ENCODE peak calls at places on chromosomes 12 and 14, in ten cellular contexts. Y is CD4-positive, CD25-positive, alpha-beta regulatory T cell; R is CD8-positive, alpha-beta memory T cell; O is prostate gland; P is transverse colon; H is right atrium auricular region; V is ovary; U is mucosa of descending colon; T is uterus; A is psoas muscle. X is an unnamed sample.

GRCh38 chr12:127401005-127401404 is 866.0 kb upstream of the TMEM132C start:
- DNase-seq in Y (no peak), R (no peak), O (no peak), P (no peak), H (no peak), V (no peak), U (no peak), T (no peak), A (no peak), X (no peak)

GRCh38 chr12:39958377-39958776 is 147.5 kb downstream of the SLC2A13 start:
- DNase-seq in Y (peak; percentile 16), R (no peak), O (no peak), P (no peak), H (no peak), V (no peak), U (peak; percentile 10), T (no peak), A (no peak), X (no peak)

GRCh38 chr12:84585996-84586395 is 326.6 kb downstream of the SLC6A15 start:
- DNase-seq in Y (no peak), R (no peak), O (no peak), P (no peak), H (no peak), V (no peak), U (no peak), T (no peak), A (no peak), X (no peak)

GRCh38 chr14:96160030-96160912 is 44.4 kb upstream of the BDKRB2 start:
- DNase-seq in Y (no peak), R (no peak), O (no peak), P (no peak), H (peak; percentile 13), V (no peak), U (no peak), T (no peak), A (no peak), X (no peak)

GRCh38 chr12:22635812-22636211 is 10.8 kb downstream of the ETNK1 start:
- DNase-seq in Y (no peak), R (no peak), O (no peak), P (no peak), H (no peak), V (no peak), U (no peak), T (no peak), A (no peak), X (no peak)

GRCh38 chr12:43307126-43307525 is 244.9 kb downstream of the ADAMTS20 start:
- DNase-seq in Y (no peak), R (no peak), O (no peak), P (no peak), H (no peak), V (no peak), U (no peak), T (no peak), A (no peak), X (no peak)

GRCh38 chr14:95664046-95664445 is 22.2 kb upstream of the TCL1B start:
- DNase-seq in Y (no peak), R (no peak), O (no peak), P (no peak), H (no peak), V (no peak), U (no peak), T (no peak), A (no peak), X (no peak)

GRCh38 chr12:3463927-3464326 is 27.1 kb upstream of the PRMT8 start:
- DNase-seq in Y (no peak), R (no peak), O (no peak), P (no peak), H (no peak), V (no peak), U (no peak), T (no peak), A (no peak), X (peak; percentile 23)

GRCh38 chr14:67579040-67579439 is 21.0 kb downstream of the PIGH start:
- DNase-seq in Y (no peak), R (no peak), O (no peak), P (no peak), H (no peak), V (no peak), U (no peak), T (no peak), A (no peak), X (no peak)

GRCh38 chr12:65339161-65339560 is 60.7 kb downstream of the MSRB3 start:
- DNase-seq in Y (no peak), R (no peak), O (no peak), P (no peak), H (no peak), V (no peak), U (no peak), T (no peak), A (no peak), X (no peak)

GRCh38 chr14:69005432-69006148 is 26.5 kb upstream of the ACTN1 start:
- DNase-seq in Y (no peak), R (no peak), O (no peak), P (peak; percentile 51), H (peak; percentile 91), V (peak; percentile 39), U (peak; percentile 32), T (peak; percentile 77), A (peak; percentile 73), X (no peak)

GRCh38 chr12:96249196-96250118 is 55.3 kb downstream of the ELK3 start:
- DNase-seq in Y (no peak), R (no peak), O (no peak), P (peak; percentile 37), H (no peak), V (no peak), U (no peak), T (peak; percentile 79), A (peak; percentile 77), X (no peak)

GRCh38 chr14:77122555-77123125 is 19.0 kb downstream of the ZDHHC22 start:
- DNase-seq in Y (no peak), R (no peak), O (no peak), P (no peak), H (no peak), V (no peak), U (peak; percentile 21), T (no peak), A (no peak), X (no peak)

GRCh38 chr12:56866493-56866892 is 67.7 kb downstream of the SDR9C7 start:
- DNase-seq in Y (no peak), R (no peak), O (no peak), P (no peak), H (no peak), V (no peak), U (no peak), T (no peak), A (no peak), X (no peak)
- H3K9me3 ChIP-seq in Y (peaks cover 31% of the 10 kb centered on the region), R (peaks cover 22% of the 10 kb centered on the region), O (no peaks in the 10 kb centered on the region), P (peaks cover 45% of the 10 kb centered on the region), H (peaks cover 15% of the 10 kb centered on the region), V (peaks cover 10% of the 10 kb centered on the region), U (peaks cover 56% of the 10 kb centered on the region), T (no peaks in the 10 kb centered on the region), A (peaks cover 35% of the 10 kb centered on the region), X (no peaks in the 10 kb centered on the region)

GRCh38 chr12:114220311-114220710 is 185.6 kb downstream of the TBX5 start:
- DNase-seq in Y (no peak), R (no peak), O (no peak), P (no peak), H (no peak), V (no peak), U (no peak), T (no peak), A (no peak), X (no peak)
- H3K4me1 ChIP-seq in Y (no peaks in the 10 kb centered on the region), R (no peaks in the 10 kb centered on the region), O (no peaks in the 10 kb centered on the region), P (no peaks in the 10 kb centered on the region), H (peaks cover 13% of the 10 kb centered on the region), V (no peaks in the 10 kb centered on the region), U (no peaks in the 10 kb centered on the region), T (no peaks in the 10 kb centered on the region), A (no peaks in the 10 kb centered on the region), X (no peaks in the 10 kb centered on the region)

GRCh38 chr12:34249271-34249670 is 227.0 kb downstream of the ALG10 start:
- DNase-seq in Y (no peak), R (no peak), O (no peak), P (no peak), H (no peak), V (no peak), U (no peak), T (no peak), A (no peak), X (no peak)

GRCh38 chr12:34244608-34245007 is 222.3 kb downstream of the ALG10 start:
- DNase-seq in Y (no peak), R (no peak), O (no peak), P (no peak), H (no peak), V (no peak), U (no peak), T (no peak), A (no peak), X (no peak)
- H3K9me3 ChIP-seq in Y (no peaks in the 10 kb centered on the region), R (no peaks in the 10 kb centered on the region), O (no peaks in the 10 kb centered on the region), P (no peaks in the 10 kb centered on the region), H (no peaks in the 10 kb centered on the region), V (no peaks in the 10 kb centered on the region), U (peaks cover 13% of the 10 kb centered on the region), T (no peaks in the 10 kb centered on the region), A (no peaks in the 10 kb centered on the region), X (no peaks in the 10 kb centered on the region)

GRCh38 chr12:2290516-2291065 is 237.8 kb downstream of the CACNA1C start:
- DNase-seq in Y (no peak), R (no peak), O (no peak), P (no peak), H (no peak), V (no peak), U (no peak), T (no peak), A (no peak), X (no peak)

GRCh38 chr12:2290091-2290490 is 237.3 kb downstream of the CACNA1C start:
- DNase-seq in Y (no peak), R (no peak), O (no peak), P (no peak), H (no peak), V (no peak), U (no peak), T (no peak), A (no peak), X (no peak)

GRCh38 chr12:2292560-2292959 is 239.8 kb downstream of the CACNA1C start:
- DNase-seq in Y (no peak), R (no peak), O (no peak), P (no peak), H (no peak), V (no peak), U (no peak), T (no peak), A (no peak), X (no peak)

GRCh38 chr12:2291947-2292346 is 239.2 kb downstream of the CACNA1C start:
- DNase-seq in Y (no peak), R (no peak), O (no peak), P (no peak), H (no peak), V (no peak), U (no peak), T (no peak), A (no peak), X (no peak)

GRCh38 chr12:2291182-2291832 is 238.5 kb downstream of the CACNA1C start:
- DNase-seq in Y (peak; percentile 52), R (peak; percentile 14), O (no peak), P (peak; percentile 49), H (no peak), V (no peak), U (peak; percentile 58), T (no peak), A (no peak), X (peak; percentile 59)
- H3K4me1 ChIP-seq in Y (no peaks in the 10 kb centered on the region), R (no peaks in the 10 kb centered on the region), O (peaks cover under 1% of the 10 kb centered on the region), P (peaks cover 4% of the 10 kb centered on the region), H (peaks cover 91% of the 10 kb centered on the region), V (no peaks in the 10 kb centered on the region), U (no peaks in the 10 kb centered on the region), T (peaks cover 14% of the 10 kb centered on the region), A (no peaks in the 10 kb centered on the region), X (no peaks in the 10 kb centered on the region)

X was measured in small intestine.